ENCODE peak calls at places on chromosomes 2 and 18, in ten cellular contexts. B is gastrocnemius medialis, R is adrenal gland, N is HCT116, A is prostate gland, O is fibroblast of lung, P is PC-3, W is A549, S is IMR-90, J is Panc1. Z is an unnamed sample. For H3K4me1, the result is how much of the 10 kb centered on the place peaks cover.

GRCh38 chr18:79512461-79513380 is 117.0 kb downstream of the NFATC1 start:
- DNase-seq in B (no peak), N (no peak), A (no peak), R (peak), S (no peak), O (no peak), P (no peak), W (no peak), J (no peak), Z (peak)

GRCh38 chr2:44450806-44451205 is 89.1 kb downstream of the CAMKMT start:
- DNase-seq in O (peak), P (no peak), A (no peak), N (no peak), J (no peak), W (no peak), S (no peak), B (no peak), R (no peak), Z (no peak)

GRCh38 chr2:152562208-152562884 is 154.9 kb downstream of the PRPF40A start:
- DNase-seq in A (no peak), B (no peak), O (no peak), J (no peak), S (no peak), W (no peak), P (no peak), R (no peak), N (no peak), Z (no peak)

GRCh38 chr18:22169889-22170420 is 566 bp downstream of the GATA6 start:
- DNase-seq in S (peak), O (peak), J (no peak), N (no peak), R (peak), W (no peak), B (no peak), A (no peak), P (peak), Z (no peak)

GRCh38 chr18:12628706-12629702 is 28.9 kb downstream of the SPIRE1 start:
- DNase-seq in W (no peak), O (peak), B (no peak), J (no peak), A (no peak), S (peak), P (peak), N (no peak), R (no peak), Z (no peak)

GRCh38 chr18:54880706-54881105 is 52.4 kb downstream of the RAB27B start:
- DNase-seq in P (peak), O (peak), N (no peak), A (no peak), S (peak), J (no peak), B (no peak), W (peak), R (no peak), Z (no peak)

GRCh38 chr2:203909192-203909945 is 27.2 kb upstream of the ICOS start:
- DNase-seq in J (no peak), N (peak), B (no peak), W (peak), P (peak), S (peak), A (no peak), O (peak), R (no peak), Z (no peak)

GRCh38 chr2:54503192-54503591 is 47.1 kb downstream of the SPTBN1 start:
- DNase-seq in R (no peak), J (no peak), W (no peak), P (peak), B (no peak), N (no peak), O (peak), A (peak), S (peak), Z (no peak)

GRCh38 chr2:188805229-188805628 is 168.9 kb upstream of the COL3A1 start:
- DNase-seq in J (no peak), W (no peak), N (no peak), S (no peak), R (no peak), A (no peak), B (no peak), P (no peak), O (no peak), Z (no peak)

GRCh38 chr2:162582357-162582798 is 238.4 kb downstream of the GCA start:
- DNase-seq in N (no peak), R (peak), O (no peak), J (no peak), A (no peak), S (no peak), B (no peak), W (peak), P (peak), Z (no peak)

GRCh38 chr2:217837001-217837491 is 165.7 kb downstream of the TNS1 start:
- DNase-seq in B (peak), A (peak), N (peak), J (no peak), W (no peak), P (peak), S (no peak), R (no peak), O (peak), Z (peak)

GRCh38 chr2:227816507-227817274 is 3.0 kb downstream of the CCL20 start:
- DNase-seq in J (no peak), N (no peak), S (peak), P (no peak), B (no peak), R (no peak), A (no peak), W (no peak), O (peak), Z (no peak)

GRCh38 chr2:108229875-108230274 is 9.9 kb upstream of the SULT1C3 start:
- DNase-seq in A (no peak), B (no peak), R (no peak), J (no peak), P (no peak), N (no peak), S (no peak), O (no peak), W (no peak), Z (no peak)

GRCh38 chr2:39623916-39624315 is 41.8 kb upstream of the TMEM178A start:
- DNase-seq in B (no peak), O (no peak), A (no peak), N (no peak), P (no peak), R (no peak), J (no peak), W (no peak), S (no peak), Z (no peak)

GRCh38 chr2:30756051-30756719 is 51.1 kb downstream of the CAPN13 start:
- DNase-seq in O (peak), B (no peak), P (peak), R (no peak), N (no peak), W (no peak), S (no peak), J (no peak), A (peak), Z (no peak)

GRCh38 chr2:237736783-237737182 is 61.8 kb upstream of the RBM44 start:
- DNase-seq in B (no peak), A (no peak), R (peak), N (no peak), J (no peak), O (no peak), P (no peak), W (no peak), S (no peak), Z (no peak)

GRCh38 chr18:26863122-26863879 is 2.2 kb downstream of the AQP4 start:
- DNase-seq in A (peak), N (no peak), R (peak), O (no peak), W (peak), S (no peak), B (peak), J (no peak), P (peak), Z (no peak)

GRCh38 chr2:146037334-146037870 is 1517.5 kb upstream of the ZEB2 start:
- DNase-seq in J (no peak), P (no peak), R (no peak), O (no peak), S (peak), A (no peak), N (no peak), W (no peak), B (no peak), Z (no peak)

GRCh38 chr2:4445821-4446220 is 742.4 kb downstream of the DCDC2C start:
- DNase-seq in J (no peak), R (no peak), N (no peak), S (no peak), A (no peak), B (no peak), P (no peak), O (no peak), W (no peak), Z (no peak)

GRCh38 chr2:204670124-204670523 is 124.8 kb downstream of the PARD3B start:
- DNase-seq in O (peak), P (no peak), J (no peak), S (peak), N (no peak), B (no peak), R (no peak), W (no peak), A (no peak), Z (no peak)

GRCh38 chr18:40124107-40124506 is 1830.9 kb upstream of the PIK3C3 start:
- DNase-seq in W (no peak), O (peak), R (no peak), J (no peak), P (peak), N (no peak), S (peak), A (no peak), B (no peak), Z (no peak)

GRCh38 chr18:62524443-62525200 is 1.8 kb downstream of the ZCCHC2 start:
- DNase-seq in R (peak), S (peak), W (peak), B (peak), J (no peak), N (no peak), P (peak), O (peak), A (peak), Z (peak)

GRCh38 chr2:227510620-227510958 is 38.6 kb downstream of the AGFG1 start:
- DNase-seq in R (no peak), W (no peak), N (no peak), A (no peak), B (no peak), P (no peak), O (no peak), S (no peak), J (no peak), Z (no peak)

GRCh38 chr18:65753520-65753919 is 2.7 kb downstream of the CDH7 start:
- DNase-seq in B (no peak), N (no peak), P (peak), S (no peak), R (no peak), J (peak), A (peak), O (peak), W (no peak), Z (no peak)

GRCh38 chr2:41966431-41966893 is 81.4 kb upstream of the PKDCC start:
- DNase-seq in N (no peak), W (peak), P (peak), A (peak), R (peak), B (peak), O (peak), J (peak), S (peak), Z (peak)

GRCh38 chr18:51361130-51361860 is 163.8 kb upstream of the MEX3C start:
- DNase-seq in P (peak), R (no peak), J (no peak), O (no peak), B (no peak), W (no peak), N (no peak), A (no peak), S (no peak), Z (no peak)

GRCh38 chr2:43175187-43175490 is 51.3 kb downstream of the ZFP36L2 start:
- DNase-seq in P (no peak), W (no peak), R (no peak), J (no peak), N (no peak), S (peak), O (peak), B (no peak), A (no peak), Z (no peak)

GRCh38 chr2:200329384-200329783 is 22.9 kb downstream of the SPATS2L start:
- DNase-seq in A (no peak), R (no peak), P (no peak), S (no peak), J (no peak), B (no peak), O (no peak), N (no peak), W (no peak), Z (no peak)

GRCh38 chr18:74534981-74535649 is 815 bp downstream of the CNDP1 start:
- DNase-seq in J (no peak), P (no peak), R (no peak), A (no peak), O (no peak), W (no peak), S (no peak), B (no peak), N (no peak), Z (no peak)

GRCh38 chr2:173288561-173288960 is 66.1 kb upstream of the CDCA7 start:
- DNase-seq in B (no peak), N (no peak), O (peak), S (peak), P (peak), W (peak), J (no peak), A (no peak), R (no peak), Z (no peak)

GRCh38 chr2:35503738-35504160 is 851.8 kb upstream of the CRIM1 start:
- DNase-seq in J (no peak), W (no peak), A (no peak), B (no peak), S (no peak), R (no peak), O (no peak), N (no peak), P (peak), Z (no peak)

DNA sequence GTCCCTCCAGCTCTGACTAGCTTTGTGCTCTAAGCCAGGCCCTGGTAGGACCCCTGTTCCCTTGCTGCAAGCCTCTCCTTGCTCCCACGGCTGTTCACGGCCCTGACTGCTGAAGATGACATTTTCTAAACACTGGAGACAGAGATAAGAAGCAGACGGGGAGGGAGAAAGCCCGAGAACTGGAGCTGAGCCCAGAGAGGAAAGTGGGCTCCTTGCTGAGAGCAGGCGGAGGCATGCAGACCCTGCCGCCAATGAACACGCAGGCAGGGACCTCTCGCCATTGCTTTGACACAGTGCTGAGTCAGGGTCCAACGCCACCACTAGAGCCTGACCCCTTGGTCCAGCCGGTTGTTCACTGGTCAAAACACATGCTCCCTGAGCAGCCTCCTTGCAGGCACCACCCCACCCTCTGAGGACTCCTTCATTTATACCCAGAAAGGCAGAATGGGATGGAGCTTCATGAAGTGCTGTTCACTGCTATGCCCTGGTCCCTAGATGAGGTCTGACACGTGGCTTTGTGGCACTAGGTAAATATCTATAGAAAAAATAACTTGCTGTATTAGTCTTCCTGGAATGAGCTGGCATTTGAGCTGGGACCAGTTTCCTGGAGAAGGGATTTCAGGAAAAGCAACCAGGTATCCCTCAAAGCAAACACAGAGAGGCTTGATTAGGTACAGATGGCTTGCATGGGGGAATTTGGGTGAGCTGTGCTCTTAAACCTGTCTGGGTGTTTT is 65.7 kb downstream of the MCFD2 start:
- DNase-seq in S (peak), P (peak), B (no peak), R (peak), A (peak), J (no peak), O (peak), N (no peak), W (no peak), Z (no peak)
- H3K4me1 ChIP-seq in S (half or more), P (half or more), B (half or more), R (half or more), A (under half), J (half or more), O (half or more), N (half or more), W (half or more), Z (half or more)

GRCh38 chr2:86297382-86298147 is 39.9 kb downstream of the REEP1 start:
- DNase-seq in A (no peak), J (no peak), S (no peak), R (no peak), P (no peak), W (no peak), B (no peak), N (no peak), O (no peak), Z (no peak)
- TF ChIP-seq CTCF in A (peak), J (peak), S (peak), R (no peak), P (peak), W (peak), B (peak), N (peak), O (no peak), Z (no peak)

GRCh38 chr2:109318949-109319342 is 189.9 kb downstream of the SH3RF3 start:
- DNase-seq in B (no peak), S (no peak), J (no peak), P (no peak), W (no peak), O (no peak), A (no peak), R (no peak), N (no peak), Z (no peak)

GRCh38 chr2:109316091-109316490 is 187.1 kb downstream of the SH3RF3 start:
- DNase-seq in R (no peak), A (no peak), O (no peak), S (no peak), J (no peak), B (no peak), P (no peak), N (no peak), W (no peak), Z (no peak)

GRCh38 chr2:109317471-109318090 is 188.6 kb downstream of the SH3RF3 start:
- DNase-seq in P (no peak), R (no peak), A (no peak), J (no peak), S (peak), O (peak), N (no peak), B (peak), W (no peak), Z (no peak)

GRCh38 chr2:109320195-109320935 is 191.4 kb downstream of the SH3RF3 start:
- DNase-seq in O (no peak), P (no peak), A (no peak), B (no peak), J (no peak), R (no peak), S (no peak), N (no peak), W (no peak), Z (no peak)

DNA sequence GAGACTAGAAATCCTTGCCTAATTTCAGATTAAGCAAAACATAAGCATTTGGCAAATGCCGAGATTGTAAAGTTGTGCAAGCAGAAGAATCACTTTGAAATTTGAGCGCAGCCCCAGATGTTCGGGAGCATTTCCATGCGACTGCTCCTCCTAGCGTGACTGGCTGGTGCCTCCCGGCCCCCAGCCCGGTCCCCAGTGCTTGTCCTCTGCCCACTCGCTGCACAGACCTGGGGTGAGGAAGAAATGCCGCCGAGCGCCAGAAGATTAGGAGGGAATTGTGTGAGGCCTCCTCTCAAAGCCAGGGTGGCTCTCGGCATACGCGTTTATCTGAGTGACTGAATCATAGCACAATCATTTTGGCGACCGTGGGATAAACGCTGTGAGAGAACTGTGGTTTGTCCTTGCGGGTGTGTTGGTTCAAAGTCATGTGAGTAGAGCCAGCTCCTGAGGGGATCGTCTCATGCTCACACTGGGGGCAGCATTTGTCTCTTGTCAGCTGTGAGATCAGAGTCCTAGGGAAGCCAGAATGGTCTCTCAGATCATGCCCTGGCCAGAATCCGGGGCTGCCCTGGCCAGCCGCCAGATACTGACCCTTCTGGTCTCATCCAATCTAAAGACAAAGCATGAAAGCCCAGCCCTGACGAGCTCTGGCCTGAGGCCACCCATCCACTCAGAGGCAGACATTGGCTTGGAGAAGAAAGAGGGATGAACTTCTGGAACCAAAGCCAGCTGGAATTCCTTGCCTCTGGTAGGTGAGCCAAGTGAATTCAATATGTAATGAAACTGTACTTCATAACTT is 189.3 kb downstream of the SH3RF3 start:
- DNase-seq in A (peak), J (no peak), B (peak), P (no peak), O (peak), W (no peak), N (no peak), S (peak), R (peak), Z (peak)
- H3K4me1 ChIP-seq in A (under half), J (under half), B (half or more), P (under half), O (half or more), W (under half), N (under half), S (under half), R (under half), Z (half or more)

GRCh38 chr18:56386856-56387255 is 251.5 kb downstream of the TXNL1 start:
- DNase-seq in P (no peak), O (no peak), J (no peak), A (no peak), N (no peak), B (no peak), W (no peak), R (no peak), S (no peak), Z (no peak)

GRCh38 chr18:56391933-56392590 is 246.3 kb downstream of the TXNL1 start:
- DNase-seq in P (no peak), W (no peak), S (no peak), B (no peak), N (no peak), J (no peak), A (no peak), O (no peak), R (no peak), Z (no peak)

GRCh38 chr18:56388571-56388970 is 249.8 kb downstream of the TXNL1 start:
- DNase-seq in J (no peak), P (no peak), A (no peak), R (no peak), N (no peak), W (no peak), B (no peak), O (no peak), S (no peak), Z (no peak)

GRCh38 chr18:56393870-56394269 is 244.5 kb downstream of the TXNL1 start:
- DNase-seq in B (no peak), A (no peak), N (no peak), W (no peak), O (no peak), R (no peak), S (no peak), P (no peak), J (no peak), Z (no peak)

GRCh38 chr18:56389190-56389589 is 249.2 kb downstream of the TXNL1 start:
- DNase-seq in W (no peak), B (no peak), J (no peak), O (peak), R (no peak), N (no peak), S (peak), A (no peak), P (no peak), Z (no peak)
- TF ChIP-seq CTCF in W (no peak), B (no peak), J (no peak), O (peak), R (no peak), N (no peak), S (peak), A (no peak), P (no peak), Z (no peak)

GRCh38 chr2:66509326-66509811 is 74.4 kb downstream of the MEIS1 start:
- DNase-seq in W (no peak), N (no peak), R (no peak), O (no peak), B (no peak), P (peak), S (peak), J (no peak), A (no peak), Z (no peak)
- H3K4me1 ChIP-seq in W (under half), N (under half), R (half or more), O (under half), B (under half), P (under half), S (under half), J (under half), A (under half), Z (under half)

Z was measured in suprapubic skin.